ENCODE peak calls at places on chromosomes 12 and 14, in six cellular contexts. F is PC-3, E is PC-9, K is fibroblast of lung, X is GM23248, J is endothelial cell of umbilical vein. B is an unnamed sample.

GRCh38 chr14:81132492-81132891 is 88.3 kb downstream of the GTF2A1 start:
- DNase-seq in K (no peak), E (no peak), J (no peak), F (no peak), X (no peak), B (no peak)

GRCh38 chr14:102805454-102805891 is 28.2 kb downstream of the TRAF3 start:
- DNase-seq in F (peak; percentile 21), K (no peak), X (peak; percentile 79), E (no peak), J (no peak), B (no peak)

GRCh38 chr14:73754911-73755360 is 40.8 kb upstream of the PNMA1 start:
- DNase-seq in X (peak; percentile 75), J (peak; percentile 63), K (peak; percentile 64), E (no peak), F (no peak), B (no peak)

GRCh38 chr12:53190108-53190729 is 9.5 kb upstream of the CSAD start:
- DNase-seq in J (peak; percentile 49), F (peak; percentile 52), K (peak; percentile 50), X (peak; percentile 91), E (no peak), B (peak; percentile 57)

GRCh38 chr12:25769076-25769945 is 189.2 kb upstream of the RASSF8 start:
- DNase-seq in E (peak; percentile 79), X (peak; percentile 93), K (peak; percentile 85), J (peak; percentile 79), F (peak; percentile 92), B (no peak)

GRCh38 chr12:24488091-24488596 is 460.8 kb downstream of the BCAT1 start:
- DNase-seq in F (peak; percentile 4), X (no peak), K (peak; percentile 43), J (no peak), E (no peak), B (no peak)

GRCh38 chr12:26227376-26227775 is 32.0 kb downstream of the SSPN start:
- DNase-seq in X (no peak), F (no peak), K (no peak), E (no peak), J (no peak), B (no peak)

GRCh38 chr12:2673966-2674810 is 120.6 kb upstream of the FKBP4 start:
- DNase-seq in K (no peak), X (peak; percentile 14), J (no peak), E (no peak), F (no peak), B (peak; percentile 4)

GRCh38 chr12:54560374-54560858 is 11.0 kb downstream of the PDE1B start:
- DNase-seq in J (peak; percentile 67), F (no peak), K (peak; percentile 63), E (no peak), X (peak; percentile 88), B (peak; percentile 44)

GRCh38 chr12:68835333-68835908 is 27.4 kb downstream of the MDM2 start:
- DNase-seq in F (no peak), K (no peak), E (no peak), J (no peak), X (no peak), B (no peak)

GRCh38 chr12:57370696-57371095 is 60.1 kb downstream of the R3HDM2 start:
- DNase-seq in K (no peak), E (no peak), J (no peak), F (no peak), X (peak; percentile 43), B (no peak)

GRCh38 chr14:98564541-98564940 is 707.5 kb downstream of the BCL11B start:
- DNase-seq in F (no peak), E (no peak), K (no peak), J (no peak), X (no peak), B (no peak)

GRCh38 chr12:65721541-65722190 is 102.6 kb upstream of the HMGA2 start:
- DNase-seq in J (no peak), F (no peak), K (no peak), X (no peak), E (no peak), B (no peak)

GRCh38 chr12:29799591-29799990 is 15.8 kb upstream of the TMTC1 start:
- DNase-seq in K (no peak), X (no peak), J (no peak), E (no peak), F (no peak), B (no peak)

GRCh38 chr12:57232156-57232756 is 2.7 kb downstream of the SHMT2 start:
- DNase-seq in E (no peak), K (no peak), J (no peak), F (no peak), X (peak; percentile 39), B (no peak)

GRCh38 chr14:86788229-86788628 is 1204.8 kb downstream of the GALC start:
- DNase-seq in X (no peak), F (no peak), J (no peak), E (no peak), K (peak; percentile 24), B (no peak)

GRCh38 chr12:130675121-130675520 is 41.0 kb downstream of the RIMBP2 start:
- DNase-seq in E (no peak), J (no peak), F (no peak), K (no peak), X (no peak), B (no peak)
- H3K9me3 ChIP-seq in E (no peaks in the 10 kb centered on the region), J (peaks cover 10% of the 10 kb centered on the region), F (no peaks in the 10 kb centered on the region), K (no peaks in the 10 kb centered on the region), X (no peaks in the 10 kb centered on the region), B (no peaks in the 10 kb centered on the region)

DNA sequence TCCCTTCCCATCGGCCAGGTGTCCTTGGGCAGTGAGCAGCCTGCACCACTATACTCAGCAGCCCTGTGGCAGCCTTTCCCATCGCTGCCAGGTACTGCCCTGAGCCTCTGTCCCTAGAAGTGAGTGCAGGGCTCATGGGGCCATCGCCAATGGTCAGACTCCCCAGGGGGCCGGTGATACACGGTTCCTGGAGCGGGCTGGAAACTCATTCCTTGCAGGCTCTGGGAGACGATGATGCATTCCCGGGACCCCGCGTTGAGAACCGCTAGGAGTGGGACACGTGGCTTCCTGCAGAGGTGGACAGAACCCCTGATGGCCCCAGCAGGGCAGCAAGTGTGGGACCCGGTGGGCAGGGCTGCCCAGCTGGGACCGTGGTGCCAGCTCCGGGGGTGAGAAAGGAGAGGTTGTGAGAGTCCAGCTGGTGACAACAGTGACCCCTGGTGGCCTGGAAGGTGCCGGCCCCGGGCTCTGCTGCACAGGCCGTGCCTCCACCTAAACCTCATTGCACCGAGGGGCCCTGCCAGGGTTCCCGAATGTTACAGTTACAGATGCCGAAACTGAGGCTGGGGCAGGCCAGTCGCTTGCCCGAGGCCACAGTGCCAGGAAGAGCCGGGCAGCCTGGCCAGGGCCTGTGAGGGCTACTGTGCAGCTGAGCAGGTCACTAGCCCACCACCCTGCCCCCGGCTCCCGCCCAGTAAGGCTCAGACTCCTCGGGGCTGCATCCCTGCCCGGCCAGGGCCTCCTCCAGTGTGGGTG is 33.8 kb downstream of the FBRSL1 start:
- DNase-seq in F (peak; percentile 66), E (no peak), K (peak; percentile 44), X (peak; percentile 70), J (peak; percentile 28), B (peak; percentile 59)
- H3K79me2 ChIP-seq in F (peaks cover 5% of the 10 kb centered on the region), E (no peaks in the 10 kb centered on the region), K (no peaks in the 10 kb centered on the region), X (no peaks in the 10 kb centered on the region), J (no peaks in the 10 kb centered on the region), B (no peaks in the 10 kb centered on the region)

DNA sequence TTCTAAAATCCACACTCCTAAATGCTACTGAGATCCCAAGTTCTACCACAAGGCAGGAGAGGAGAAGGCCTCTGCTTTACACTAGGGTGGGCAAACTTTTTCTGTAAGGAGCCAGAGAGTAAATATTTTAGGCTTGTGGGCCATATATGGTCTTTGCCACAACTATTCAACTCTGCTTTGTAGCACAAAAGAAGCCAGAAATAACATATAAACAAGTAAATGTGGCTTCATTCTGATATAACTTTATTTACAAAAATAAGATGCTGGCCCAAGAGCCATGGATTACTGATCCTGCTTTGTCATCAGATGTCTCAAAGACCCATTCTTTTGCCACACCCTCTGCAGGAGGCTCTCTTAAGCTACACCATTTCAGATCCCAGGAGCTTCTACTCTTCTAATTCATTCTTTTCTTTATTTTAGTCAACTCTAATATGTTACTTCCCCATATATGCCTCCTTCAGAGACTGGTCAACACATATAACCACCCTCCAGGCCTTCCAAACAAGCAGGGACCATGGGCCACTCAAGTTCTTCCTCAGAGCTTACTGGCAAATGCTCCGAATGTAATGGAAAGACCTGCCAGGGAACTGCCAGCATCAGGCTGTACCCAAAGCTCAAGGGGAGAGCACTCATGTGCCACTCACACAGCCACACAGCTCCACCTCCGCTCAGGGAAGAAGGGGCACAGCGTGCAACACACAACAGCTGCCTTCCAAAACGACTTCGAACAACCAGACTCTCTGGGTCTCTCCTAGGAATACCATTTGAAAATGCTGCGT is 15.6 kb downstream of the APPL2 start:
- DNase-seq in F (no peak), K (no peak), E (no peak), J (no peak), X (no peak), B (no peak)
- H3K9me3 ChIP-seq in F (no peaks in the 10 kb centered on the region), K (no peaks in the 10 kb centered on the region), E (no peaks in the 10 kb centered on the region), J (no peaks in the 10 kb centered on the region), X (no peaks in the 10 kb centered on the region), B (no peaks in the 10 kb centered on the region)

DNA sequence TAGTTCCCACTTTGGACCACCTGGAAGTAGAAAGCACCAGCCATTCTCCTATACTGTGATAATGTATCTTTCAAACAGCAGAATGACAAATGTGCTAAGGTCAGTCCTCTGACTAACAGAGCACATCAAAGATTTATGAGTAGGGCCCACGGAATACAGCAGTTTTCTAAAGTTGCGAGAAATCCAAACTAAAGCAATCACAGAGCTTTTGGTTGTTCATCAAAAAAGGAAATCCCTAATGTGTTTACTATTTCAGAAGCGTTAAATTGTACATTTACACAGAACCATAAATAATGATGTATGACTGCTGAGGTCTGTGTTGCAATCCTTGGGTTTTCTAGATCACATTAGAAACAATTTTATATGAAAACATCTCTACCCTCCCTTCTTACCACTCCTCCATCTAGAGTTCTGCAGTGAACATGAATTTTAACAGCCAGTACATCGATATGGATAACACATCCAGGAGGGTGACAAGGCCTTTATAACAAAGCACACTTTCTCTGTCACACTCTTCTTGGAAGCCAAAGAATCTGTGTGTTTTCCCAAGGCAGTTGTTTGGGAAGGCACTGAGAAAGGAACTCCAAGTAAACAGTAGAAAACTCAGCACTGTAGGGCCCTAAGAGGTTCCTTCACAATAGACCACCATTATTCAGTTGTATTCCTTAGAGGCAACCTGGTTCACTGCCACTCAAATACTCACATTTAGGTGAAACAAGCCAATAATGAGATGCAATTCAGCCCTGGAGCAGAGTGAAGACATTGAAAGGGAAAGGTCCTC is 7.3 kb downstream of the KITLG start:
- DNase-seq in F (no peak), E (no peak), J (peak; percentile 21), K (peak; percentile 56), X (peak; percentile 37), B (no peak)
- H3K79me2 ChIP-seq in F (peaks cover 80% of the 10 kb centered on the region), E (no peaks in the 10 kb centered on the region), J (peaks cover 12% of the 10 kb centered on the region), K (peaks cover 88% of the 10 kb centered on the region), X (peaks cover 100% of the 10 kb centered on the region), B (no peaks in the 10 kb centered on the region)

GRCh38 chr12:130154276-130154675 is 8.0 kb upstream of the FZD10 start:
- DNase-seq in F (no peak), E (no peak), X (no peak), K (no peak), J (no peak), B (no peak)
- H3K9me3 ChIP-seq in F (no peaks in the 10 kb centered on the region), E (no peaks in the 10 kb centered on the region), X (no peaks in the 10 kb centered on the region), K (no peaks in the 10 kb centered on the region), J (no peaks in the 10 kb centered on the region), B (no peaks in the 10 kb centered on the region)

DNA sequence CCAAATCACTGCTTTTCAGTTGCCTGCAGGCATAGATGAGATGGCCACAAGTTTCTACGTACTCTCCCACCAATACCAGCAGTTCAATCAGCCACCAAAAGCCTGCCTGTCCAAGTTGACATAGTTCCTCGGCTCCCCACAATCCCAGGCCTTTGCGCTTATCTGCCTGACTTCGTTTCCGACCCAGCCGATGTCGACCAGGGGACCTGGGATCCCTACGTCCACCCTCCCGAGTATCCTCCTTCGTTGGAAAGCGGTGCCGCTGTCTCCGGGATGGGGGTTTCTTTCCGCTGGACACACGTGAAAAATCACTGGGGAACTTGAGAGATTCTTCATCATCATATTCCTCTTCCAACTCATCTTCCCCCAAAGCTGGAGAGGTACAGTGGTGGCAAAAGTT is 1.6 kb downstream of the DNAJC14 start:
- DNase-seq in K (no peak), F (no peak), E (no peak), J (no peak), X (no peak), B (no peak)
- H3K79me2 ChIP-seq in K (peaks cover 34% of the 10 kb centered on the region), F (peaks cover 56% of the 10 kb centered on the region), E (peaks cover 57% of the 10 kb centered on the region), J (peaks cover 37% of the 10 kb centered on the region), X (peaks cover 83% of the 10 kb centered on the region), B (peaks cover 64% of the 10 kb centered on the region)

B was measured in OCI-LY7.